ENCODE peak calls at places on chromosomes 5 and 9, in six cellular contexts. O, C, D, U, M and H are unnamed samples.

GRCh38 chr9:108743901-108744371 is 111.8 kb downstream of the ACTL7B start:
- DNase-seq in O (no peak), C (no peak), D (no peak), U (peak), M (no peak), H (peak)

GRCh38 chr5:81572201-81572600 is 178.3 kb upstream of the ACOT12 start:
- DNase-seq in O (no peak), C (no peak), D (no peak), U (no peak), M (no peak), H (no peak)

GRCh38 chr5:95808686-95809413 is 13.7 kb downstream of the GLRX start:
- DNase-seq in O (peak), C (no peak), D (peak), U (peak), M (peak), H (no peak)

GRCh38 chr5:139669681-139670368 is 21.7 kb downstream of the CXXC5 start:
- DNase-seq in O (peak), C (no peak), D (no peak), U (no peak), M (no peak), H (no peak)

GRCh38 chr5:63743096-63743798 is 219.0 kb downstream of the HTR1A start:
- DNase-seq in O (no peak), C (no peak), D (no peak), U (no peak), M (no peak), H (no peak)

GRCh38 chr5:179288101-179288808 is 57.0 kb downstream of the ADAMTS2 start:
- DNase-seq in O (no peak), C (no peak), D (no peak), U (no peak), M (no peak), H (no peak)

GRCh38 chr9:110189001-110189400 is 19.0 kb downstream of the C9orf152 start:
- DNase-seq in O (no peak), C (no peak), D (peak), U (peak), M (peak), H (no peak)

GRCh38 chr5:132764671-132765070 is 12.4 kb downstream of the SEPTIN8 start:
- DNase-seq in O (no peak), C (no peak), D (no peak), U (no peak), M (no peak), H (no peak)

GRCh38 chr5:80960531-80961375 is 590 bp downstream of the RASGRF2 start:
- DNase-seq in O (no peak), C (no peak), D (peak), U (peak), M (no peak), H (no peak)

GRCh38 chr5:135578685-135579341 is at the start of gene CXCL14:
- DNase-seq in O (no peak), C (no peak), D (peak), U (peak), M (peak), H (peak)

GRCh38 chr5:136020383-136021015 is 8.3 kb upstream of the TGFBI start:
- DNase-seq in O (no peak), C (peak), D (peak), U (no peak), M (peak), H (peak)

GRCh38 chr9:103397868-103398600 is 402.9 kb downstream of the CYLC2 start:
- DNase-seq in O (peak), C (no peak), D (peak), U (peak), M (peak), H (peak)

GRCh38 chr5:147303251-147303650 is 68.4 kb downstream of the STK32A start:
- DNase-seq in O (no peak), C (no peak), D (no peak), U (peak), M (peak), H (peak)

GRCh38 chr9:73683862-73684591 is 532.4 kb downstream of the ANXA1 start:
- DNase-seq in O (peak), C (no peak), D (peak), U (no peak), M (peak), H (peak)

GRCh38 chr5:39201795-39202593 is 17.4 kb downstream of the FYB1 start:
- DNase-seq in O (no peak), C (no peak), D (no peak), U (no peak), M (no peak), H (no peak)

GRCh38 chr9:89850633-89851325 is 246.0 kb downstream of the GADD45G start:
- DNase-seq in O (no peak), C (no peak), D (no peak), U (peak), M (peak), H (peak)

GRCh38 chr9:78892769-78893168 is 595.8 kb downstream of the PSAT1 start:
- DNase-seq in O (no peak), C (no peak), D (no peak), U (no peak), M (no peak), H (no peak)

GRCh38 chr5:128304121-128304520 is 220.6 kb downstream of the SLC12A2 start:
- DNase-seq in O (no peak), C (no peak), D (peak), U (peak), M (peak), H (peak)

GRCh38 chr5:100690036-100690560 is 154.9 kb downstream of the FAM174A start:
- DNase-seq in O (no peak), C (no peak), D (peak), U (no peak), M (peak), H (no peak)

GRCh38 chr9:133037775-133038174 is 7.0 kb downstream of the GTF3C5 start:
- DNase-seq in O (no peak), C (no peak), D (no peak), U (no peak), M (no peak), H (no peak)

GRCh38 chr5:115657883-115658233 is 32.0 kb upstream of the TMED7 start:
- DNase-seq in O (no peak), C (peak), D (peak), U (no peak), M (peak), H (peak)

GRCh38 chr5:77430726-77431125 is 61.4 kb downstream of the WDR41 start:
- DNase-seq in O (no peak), C (no peak), D (no peak), U (no peak), M (no peak), H (no peak)

GRCh38 chr5:151214614-151215545 is 9.0 kb downstream of the CCDC69 start:
- DNase-seq in O (peak), C (no peak), D (no peak), U (peak), M (no peak), H (no peak)

GRCh38 chr5:127561254-127561653 is 43.8 kb downstream of the PRRC1 start:
- DNase-seq in O (no peak), C (peak), D (peak), U (no peak), M (peak), H (no peak)

GRCh38 chr9:1775230-1775629 is 239.9 kb upstream of the SMARCA2 start:
- DNase-seq in O (no peak), C (no peak), D (no peak), U (no peak), M (no peak), H (no peak)

GRCh38 chr9:129027685-129028191 is 393 bp downstream of the SH3GLB2 start:
- DNase-seq in O (peak), C (no peak), D (no peak), U (no peak), M (no peak), H (peak)

GRCh38 chr5:59685806-59686205 is 207.7 kb downstream of the PDE4D start:
- DNase-seq in O (peak), C (no peak), D (peak), U (no peak), M (no peak), H (no peak)

GRCh38 chr5:107555425-107556090 is 115.2 kb downstream of the EFNA5 start:
- DNase-seq in O (no peak), C (peak), D (peak), U (no peak), M (no peak), H (no peak)

GRCh38 chr5:6321078-6321477 is 57.3 kb downstream of the MED10 start:
- DNase-seq in O (no peak), C (no peak), D (no peak), U (no peak), M (no peak), H (no peak)

GRCh38 chr5:98906756-98907355 is 22.0 kb downstream of the CHD1 start:
- DNase-seq in O (no peak), C (no peak), D (no peak), U (no peak), M (no peak), H (no peak)

GRCh38 chr5:98904786-98905185 is 24.0 kb downstream of the CHD1 start:
- DNase-seq in O (no peak), C (no peak), D (peak), U (no peak), M (peak), H (peak)

GRCh38 chr5:98909363-98909762 is 19.4 kb downstream of the CHD1 start:
- DNase-seq in O (no peak), C (no peak), D (no peak), U (no peak), M (no peak), H (no peak)

GRCh38 chr5:98907951-98908350 is 20.9 kb downstream of the CHD1 start:
- DNase-seq in O (no peak), C (no peak), D (no peak), U (no peak), M (no peak), H (no peak)

GRCh38 chr5:98905857-98906688 is 22.7 kb downstream of the CHD1 start:
- DNase-seq in O (peak), C (no peak), D (peak), U (no peak), M (peak), H (peak)
- TF ChIP-seq CTCF in O (peak), C (peak), D (peak), U (peak), M (peak), H (peak)

DNA sequence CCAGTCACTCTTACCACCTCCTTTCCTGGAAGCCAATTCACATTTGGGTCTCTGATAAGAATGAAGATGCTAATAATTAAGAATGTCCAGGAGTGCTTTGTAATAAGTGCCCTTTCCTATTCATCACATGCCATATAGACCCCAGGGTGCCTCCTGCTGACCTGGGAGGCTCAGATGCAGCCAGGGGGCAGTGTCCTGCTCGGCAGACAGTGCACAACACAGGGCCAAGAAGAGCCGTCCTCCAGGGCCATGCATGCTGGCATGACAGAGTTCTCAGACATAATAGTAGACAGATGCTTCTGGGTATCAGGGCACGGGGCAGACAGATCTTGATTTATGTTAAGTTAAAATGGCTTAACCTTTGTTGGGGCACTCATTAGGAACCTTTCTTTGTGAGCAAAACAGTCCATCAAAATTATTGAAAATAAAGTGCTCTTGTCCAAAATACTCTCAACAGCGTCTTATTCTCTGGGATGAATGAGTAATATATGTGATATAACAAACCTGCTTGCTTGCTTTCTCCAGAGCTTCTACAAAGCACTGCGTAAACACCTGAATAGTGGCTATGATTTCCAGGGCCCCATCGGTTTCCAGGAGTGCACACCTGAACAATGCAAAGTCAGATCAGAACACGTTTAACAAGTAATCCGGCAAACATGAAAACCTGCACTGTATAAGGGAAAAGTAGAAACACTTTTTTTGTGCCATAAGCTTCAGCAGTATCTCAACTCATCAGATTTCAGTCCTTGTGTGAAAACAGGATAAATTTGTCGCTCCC is 192.7 kb downstream of the FANCC start:
- DNase-seq in O (no peak), C (no peak), D (no peak), U (no peak), M (no peak), H (no peak)
- TF ChIP-seq CTCF in O (no peak), C (no peak), D (peak), U (no peak), M (peak), H (peak)

DNA sequence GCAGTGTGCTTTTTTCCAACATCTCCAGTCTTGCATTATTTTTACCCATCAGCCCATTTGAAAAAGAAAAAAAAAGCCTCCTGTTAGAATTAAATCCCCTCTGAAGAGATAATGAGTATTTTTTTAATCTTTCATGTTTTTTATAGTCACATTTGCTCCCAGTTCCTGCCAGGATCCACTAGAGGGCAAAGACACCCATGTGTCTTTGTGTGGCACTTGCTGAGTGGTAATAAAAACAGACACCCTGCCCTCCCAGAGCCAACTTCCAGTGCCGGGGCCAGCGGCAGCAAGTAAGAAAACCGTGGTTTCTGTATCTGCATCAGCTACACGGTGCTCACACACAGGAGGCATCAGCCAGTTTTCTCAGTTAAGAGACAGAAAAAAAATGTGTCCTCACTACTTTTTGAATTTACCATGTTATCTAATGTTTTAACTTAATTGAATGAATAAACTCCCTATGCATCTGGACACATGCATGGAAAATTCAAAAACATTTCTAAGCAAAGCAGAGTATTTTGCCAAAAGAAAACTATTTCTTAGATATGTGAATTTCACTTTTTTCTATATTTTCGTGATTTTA is 70.2 kb upstream of the PLEKHG4B start:
- DNase-seq in O (no peak), C (no peak), D (peak), U (no peak), M (peak), H (peak)
- TF ChIP-seq CTCF in O (peak), C (peak), D (peak), U (no peak), M (peak), H (peak)

DNA sequence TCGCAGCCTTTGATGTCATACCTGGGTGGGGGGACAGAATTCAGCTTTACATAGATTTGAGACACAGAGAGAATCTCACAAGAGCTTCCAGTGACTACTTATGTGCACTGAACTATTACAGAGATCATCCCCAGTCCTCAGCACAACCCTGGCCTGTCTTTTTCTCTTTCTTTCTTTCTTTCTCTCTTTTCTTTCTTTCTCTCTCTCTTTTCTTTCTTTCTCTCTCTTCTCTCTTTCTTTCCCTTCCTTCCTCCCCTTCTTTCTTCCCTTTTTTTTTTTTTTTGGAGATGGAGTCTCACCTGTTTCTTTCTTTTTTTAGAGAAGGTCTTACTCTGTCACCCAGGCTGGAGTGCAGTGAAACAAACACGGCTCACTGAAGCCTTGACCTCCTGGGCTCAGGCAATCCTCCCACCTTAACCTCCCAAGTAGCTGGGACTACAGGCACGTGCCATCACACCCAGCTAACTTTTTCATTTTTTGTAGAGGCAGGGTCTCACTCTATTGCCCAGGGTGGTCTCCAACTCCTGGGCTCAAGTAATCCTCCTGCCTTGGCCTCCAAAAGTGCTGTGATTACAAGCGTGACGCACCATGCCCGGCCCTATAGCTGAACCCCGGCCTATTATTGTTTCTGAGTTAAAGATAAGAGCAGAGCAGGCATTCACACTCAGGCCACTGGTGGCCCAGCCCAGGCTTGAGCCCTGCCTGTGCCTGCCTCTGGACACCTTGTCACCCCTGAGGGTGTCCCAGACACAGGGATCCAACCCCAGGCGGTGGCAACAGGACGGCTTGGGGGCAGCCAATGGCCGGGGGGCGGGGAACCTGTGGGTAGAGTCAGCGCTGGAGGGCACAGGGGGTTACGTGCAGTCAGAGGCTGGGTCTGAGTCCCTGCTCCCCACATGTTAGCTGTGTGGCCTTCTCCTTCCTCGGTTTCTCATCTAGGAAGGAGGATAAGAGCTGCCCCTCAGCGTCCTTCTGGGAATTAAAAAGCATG is 4.3 kb downstream of the PIP5KL1 start:
- DNase-seq in O (no peak), C (no peak), D (no peak), U (no peak), M (no peak), H (no peak)
- TF ChIP-seq CTCF in O (no peak), C (no peak), D (no peak), U (no peak), M (no peak), H (no peak)

GRCh38 chr9:135251996-135252760 is 164.7 kb downstream of the OLFM1 start:
- DNase-seq in O (no peak), C (no peak), D (no peak), U (no peak), M (no peak), H (no peak)
- TF ChIP-seq CTCF in O (no peak), C (no peak), D (no peak), U (no peak), M (no peak), H (no peak)